ENCODE peak calls at places on chromosomes 3 and 15, in four cellular contexts. L is Daoy, S is cardiac fibroblast, D is GM18507. X is an unnamed sample.

GRCh38 chr3:13016726-13017255 is 56.4 kb downstream of the IQSEC1 start:
- DNase-seq in L (no peak), S (no peak), D (no peak), X (no peak)

GRCh38 chr15:74817370-74817737 is 4.7 kb downstream of the LMAN1L start:
- DNase-seq in L (no peak), S (peak), D (no peak), X (peak)

GRCh38 chr15:98904466-98905048 is 103.0 kb downstream of the PGPEP1L start:
- DNase-seq in L (peak), S (peak), D (no peak), X (peak)

GRCh38 chr3:12420393-12420792 is 63.9 kb upstream of the TSEN2 start:
- DNase-seq in L (no peak), S (no peak), D (no peak), X (no peak)

GRCh38 chr3:14210281-14210670 is 31.7 kb downstream of the LSM3 start:
- DNase-seq in L (no peak), S (no peak), D (no peak), X (no peak)

GRCh38 chr3:194166682-194167479 is 30.9 kb downstream of the HES1 start:
- DNase-seq in L (peak), S (peak), D (no peak), X (peak)

GRCh38 chr3:127800508-127800907 is 21.8 kb downstream of the MGLL start:
- DNase-seq in L (peak), S (peak), D (no peak), X (no peak)

GRCh38 chr3:44045476-44046275 is 196.0 kb upstream of the TOPAZ1 start:
- DNase-seq in L (peak), S (peak), D (peak), X (no peak)

GRCh38 chr3:33940149-33940548 is 141.7 kb downstream of the PDCD6IP start:
- DNase-seq in L (peak), S (peak), D (no peak), X (no peak)

GRCh38 chr3:150419076-150419868 is 11.2 kb downstream of the TSC22D2 start:
- DNase-seq in L (no peak), S (no peak), D (no peak), X (no peak)

GRCh38 chr3:127161973-127162579 is 30.9 kb upstream of the PRR23E start:
- DNase-seq in L (no peak), S (no peak), D (no peak), X (no peak)

GRCh38 chr15:49769225-49769624 is 148.4 kb downstream of the DTWD1 start:
- DNase-seq in L (no peak), S (no peak), D (no peak), X (no peak)

GRCh38 chr15:31905054-31905453 is 125.3 kb upstream of the CHRNA7 start:
- DNase-seq in L (peak), S (no peak), D (no peak), X (no peak)

GRCh38 chr3:186261638-186262037 is 100.4 kb downstream of the DGKG start:
- DNase-seq in L (no peak), S (peak), D (no peak), X (no peak)

GRCh38 chr3:131812433-131812832 is 222.4 kb downstream of the CPNE4 start:
- DNase-seq in L (no peak), S (peak), D (no peak), X (no peak)

GRCh38 chr3:183185696-183186095 is 23.2 kb upstream of the LAMP3 start:
- DNase-seq in L (peak), S (peak), D (no peak), X (peak)

GRCh38 chr3:16462679-16463078 is 50.8 kb downstream of the RFTN1 start:
- DNase-seq in L (no peak), S (no peak), D (no peak), X (no peak)

GRCh38 chr3:127678611-127679533 is 6.1 kb downstream of the ABTB1 start:
- DNase-seq in L (no peak), S (no peak), D (no peak), X (no peak)

X was measured in fibroblast of villous mesenchyme.